ENCODE peak calls at places on chromosomes 3 and 15, in eight cellular contexts. F is IMR-90, Q is SK-N-SH, L is WTC11, Y is A549, H is K562, V is GM12878, N is H1. K is an unnamed sample.

GRCh38 chr3:193921480-193921879 is 214.5 kb upstream of the HES1 start:
- DNase-seq in V (no peak), F (no peak), Q (no peak), H (no peak), L (no peak), Y (no peak), N (no peak), K (no peak)

GRCh38 chr3:66490214-66490613 is 10.6 kb downstream of the LRIG1 start:
- DNase-seq in Q (no peak), V (no peak), L (no peak), N (no peak), Y (no peak), F (peak; percentile 87), H (no peak), K (no peak)

GRCh38 chr3:124563376-124563775 is 166.9 kb upstream of the UMPS start:
- DNase-seq in L (no peak), Q (no peak), Y (no peak), N (no peak), V (no peak), F (peak; percentile 36), H (peak; percentile 23), K (no peak)

GRCh38 chr15:72141171-72142084 is 23.2 kb downstream of the SENP8 start:
- DNase-seq in Q (no peak), L (no peak), N (no peak), H (no peak), F (no peak), Y (no peak), V (peak; percentile 87), K (peak; percentile 33)

GRCh38 chr3:148698190-148698806 is 595 bp downstream of the AGTR1 start:
- DNase-seq in V (no peak), L (no peak), H (no peak), Q (no peak), F (no peak), Y (no peak), N (no peak), K (no peak)

GRCh38 chr3:152349397-152349796 is 80.7 kb downstream of the MBNL1 start:
- DNase-seq in L (no peak), V (no peak), Q (no peak), H (no peak), F (peak; percentile 36), Y (no peak), N (no peak), K (no peak)

GRCh38 chr3:43641306-43642114 is 19.7 kb upstream of the ANO10 start:
- DNase-seq in Q (no peak), N (no peak), L (no peak), H (no peak), V (no peak), F (peak; percentile 73), Y (no peak), K (no peak)

GRCh38 chr15:55230051-55230670 is 33.4 kb upstream of the RSL24D1 start:
- DNase-seq in N (no peak), V (no peak), Y (no peak), F (peak; percentile 32), Q (no peak), L (no peak), H (no peak), K (no peak)

GRCh38 chr3:10935028-10935427 is 57.5 kb upstream of the SLC6A1 start:
- DNase-seq in H (no peak), L (no peak), N (no peak), V (no peak), F (no peak), Y (no peak), Q (no peak), K (no peak)

GRCh38 chr15:58980351-58980939 is 7.0 kb upstream of the RNF111 start:
- DNase-seq in Y (peak; percentile 43), H (no peak), V (no peak), N (no peak), F (peak; percentile 56), Q (peak; percentile 34), L (no peak), K (peak; percentile 23)

GRCh38 chr3:110881069-110881468 is 190.5 kb upstream of the NECTIN3 start:
- DNase-seq in Y (no peak), Q (peak; percentile 25), V (no peak), H (no peak), L (peak; percentile 39), N (no peak), F (peak; percentile 54), K (peak; percentile 63)

DNA sequence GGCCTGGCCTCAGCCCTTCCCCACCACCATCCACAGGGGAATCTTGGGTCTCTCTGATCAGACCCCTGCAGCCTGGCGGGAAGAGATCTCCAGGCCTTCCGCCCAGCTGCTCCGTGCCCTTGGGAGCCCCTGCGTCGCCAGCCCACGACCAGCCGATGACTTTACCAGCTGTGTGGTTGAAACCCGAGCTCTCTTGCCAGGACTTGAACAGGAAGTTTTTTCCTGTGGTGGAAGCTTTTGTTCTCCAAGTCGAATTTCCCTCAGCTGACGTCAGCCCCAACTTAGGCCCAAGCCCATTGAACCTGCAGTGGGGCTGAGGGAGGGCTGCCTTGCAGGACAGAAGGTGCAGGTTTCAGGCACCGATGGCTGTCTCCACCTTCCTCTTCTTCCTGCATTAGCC is 51.7 kb upstream of the SMAD3 start:
- DNase-seq in L (peak; percentile 55), Q (no peak), N (peak; percentile 57), F (peak; percentile 80), V (no peak), Y (no peak), H (no peak), K (no peak)
- TF ChIP-seq USF2 in L (no peak), Q (no peak), N (no peak), F (no peak), V (no peak), Y (no peak), H (no peak), K (no peak)

DNA sequence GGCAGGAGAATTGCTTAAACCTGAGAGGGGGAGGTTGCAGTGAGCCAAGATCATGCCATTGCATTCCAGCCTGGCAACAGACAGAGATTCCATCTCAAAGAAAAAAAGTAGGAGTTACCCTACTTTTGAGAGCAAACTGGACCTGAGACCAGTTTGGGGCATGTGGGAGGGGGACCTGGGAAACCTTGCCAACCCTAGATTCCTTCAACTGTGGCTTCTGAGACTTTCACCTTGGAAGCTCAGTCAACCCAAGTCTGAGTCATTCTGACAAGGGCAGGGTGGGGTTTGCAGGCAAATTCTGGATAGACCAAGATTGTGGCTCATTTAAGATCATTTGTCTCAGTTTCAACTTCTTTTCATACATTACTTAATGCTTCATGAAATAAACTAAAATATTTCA is 23.8 kb upstream of the SIAH2 start:
- DNase-seq in Q (no peak), V (no peak), L (no peak), F (no peak), N (no peak), H (no peak), Y (no peak), K (no peak)
- TF ChIP-seq USF2 in Q (no peak), V (no peak), L (no peak), F (no peak), N (no peak), H (no peak), Y (no peak), K (no peak)

GRCh38 chr3:139425745-139426400 is 36.4 kb upstream of the COPB2 start:
- DNase-seq in F (no peak), H (no peak), Q (no peak), N (no peak), L (no peak), V (no peak), Y (no peak), K (no peak)

GRCh38 chr3:139433089-139433488 is 43.2 kb downstream of the RBP2 start:
- DNase-seq in H (no peak), L (no peak), Y (no peak), N (no peak), V (no peak), F (no peak), Q (no peak), K (no peak)

GRCh38 chr3:139423232-139423631 is 33.8 kb upstream of the COPB2 start:
- DNase-seq in F (no peak), N (no peak), H (no peak), L (no peak), Y (no peak), V (no peak), Q (no peak), K (no peak)

GRCh38 chr3:139430467-139430866 is 41.0 kb upstream of the COPB2 start:
- DNase-seq in H (no peak), F (no peak), Q (no peak), L (no peak), Y (no peak), N (no peak), V (no peak), K (no peak)

DNA sequence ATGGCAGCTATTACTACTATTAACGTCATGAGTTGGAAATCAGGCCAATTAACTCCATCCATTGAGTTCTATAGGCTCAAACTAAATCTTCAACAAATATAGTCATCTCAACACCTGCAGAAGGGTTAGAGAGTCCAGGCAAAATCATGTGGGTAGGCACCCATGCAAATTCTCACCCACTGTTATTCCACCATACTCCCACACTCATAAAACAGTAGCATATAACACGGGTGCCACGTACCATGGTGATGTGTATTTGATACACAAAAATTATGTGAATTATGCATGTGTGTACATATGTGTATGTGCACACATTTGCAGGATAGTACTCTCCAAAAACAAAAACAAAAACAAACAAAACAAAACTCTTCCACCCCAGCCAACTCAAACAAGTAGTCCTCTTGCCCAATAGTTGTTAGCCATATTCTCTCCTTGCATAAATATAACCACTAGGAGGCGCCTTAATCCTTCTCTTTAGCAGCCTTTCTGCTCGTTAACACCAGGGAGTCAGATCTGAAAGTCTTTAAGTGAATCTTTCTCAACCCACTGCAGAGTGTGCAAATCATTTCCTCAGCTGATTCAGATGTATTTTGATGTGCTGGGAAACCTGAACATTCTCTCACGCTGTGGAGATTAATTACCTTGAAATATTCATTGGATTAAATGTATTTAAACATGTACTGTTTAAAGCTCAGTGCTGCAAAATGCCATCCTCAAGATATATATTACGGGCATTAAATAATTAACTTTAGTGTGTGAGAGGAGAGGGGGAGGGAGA is 38.0 kb upstream of the COPB2 start:
- DNase-seq in N (no peak), F (peak; percentile 71), Y (peak; percentile 49), L (no peak), H (peak; percentile 69), V (peak; percentile 16), Q (peak; percentile 69), K (peak; percentile 74)
- TF ChIP-seq USF2 in N (no peak), F (no peak), Y (no peak), L (no peak), H (no peak), V (no peak), Q (no peak), K (no peak)

GRCh38 chr15:49494842-49495241 is 71.8 kb downstream of the FGF7 start:
- DNase-seq in V (no peak), F (no peak), Q (peak; percentile 3), N (no peak), H (no peak), L (no peak), Y (no peak), K (no peak)
- TF ChIP-seq USF2 in V (no peak), F (no peak), Q (no peak), N (no peak), H (no peak), L (no peak), Y (no peak), K (no peak)